ENCODE peak calls at places on chromosomes 2 and 18, in four cellular contexts. I, L, A and M are unnamed samples.

GRCh38 chr2:29481313-29481712 is 366.1 kb downstream of the CLIP4 start:
- DNase-seq in I (no peak), L (no peak), A (no peak), M (no peak)

GRCh38 chr2:171479154-171479814 is 43.0 kb upstream of the CYBRD1 start:
- DNase-seq in I (no peak), L (no peak), A (no peak), M (no peak)

GRCh38 chr18:55983433-55983832 is 395.4 kb upstream of the TCF4 start:
- DNase-seq in I (no peak), L (no peak), A (no peak), M (no peak)

GRCh38 chr2:59458862-59459261 is 1094.6 kb downstream of the BCL11A start:
- DNase-seq in I (no peak), L (no peak), A (no peak), M (peak)

GRCh38 chr2:210528716-210529115 is 27.7 kb upstream of the CPS1 start:
- DNase-seq in I (no peak), L (no peak), A (no peak), M (no peak)

GRCh38 chr2:159944874-159945273 is 117.5 kb downstream of the PLA2R1 start:
- DNase-seq in I (no peak), L (no peak), A (no peak), M (no peak)

GRCh38 chr2:211931314-211931713 is 607.3 kb downstream of the ERBB4 start:
- DNase-seq in I (no peak), L (no peak), A (no peak), M (no peak)

GRCh38 chr2:23404426-23404825 is 19.4 kb downstream of the KLHL29 start:
- DNase-seq in I (peak), L (no peak), A (peak), M (peak)

GRCh38 chr18:77876319-77876865 is 626.7 kb downstream of the GALR1 start:
- DNase-seq in I (no peak), L (no peak), A (no peak), M (peak)

GRCh38 chr2:216082388-216082733 is 642 bp downstream of the TMEM169 start:
- DNase-seq in I (peak), L (no peak), A (no peak), M (no peak)

GRCh38 chr18:73647391-73647790 is 500.2 kb downstream of the FBXO15 start:
- DNase-seq in I (no peak), L (no peak), A (no peak), M (no peak)

DNA sequence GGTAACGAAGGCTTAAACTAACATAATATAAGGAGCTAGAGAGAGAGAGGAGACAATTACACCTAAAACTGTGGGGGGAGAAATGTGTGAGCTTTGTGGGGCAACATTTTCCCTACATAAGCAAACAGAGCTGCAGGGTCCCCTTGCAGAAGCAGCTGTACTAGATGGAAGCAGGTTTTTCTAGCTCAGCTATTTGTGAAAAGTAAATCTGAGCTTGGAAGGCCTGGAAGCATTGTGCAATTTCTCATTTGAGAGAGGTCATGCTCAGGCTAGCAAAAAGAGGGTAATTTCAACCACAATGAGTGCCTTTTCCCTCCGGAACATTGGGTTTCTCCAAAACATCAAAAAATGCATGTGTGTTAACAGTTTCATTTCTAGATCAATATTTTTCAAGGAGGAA is 130.0 kb downstream of the ARL4C start:
- DNase-seq in I (no peak), L (no peak), A (no peak), M (no peak)
- TF ChIP-seq MAX in I (peak), L (no peak), A (no peak), M (no peak)

DNA sequence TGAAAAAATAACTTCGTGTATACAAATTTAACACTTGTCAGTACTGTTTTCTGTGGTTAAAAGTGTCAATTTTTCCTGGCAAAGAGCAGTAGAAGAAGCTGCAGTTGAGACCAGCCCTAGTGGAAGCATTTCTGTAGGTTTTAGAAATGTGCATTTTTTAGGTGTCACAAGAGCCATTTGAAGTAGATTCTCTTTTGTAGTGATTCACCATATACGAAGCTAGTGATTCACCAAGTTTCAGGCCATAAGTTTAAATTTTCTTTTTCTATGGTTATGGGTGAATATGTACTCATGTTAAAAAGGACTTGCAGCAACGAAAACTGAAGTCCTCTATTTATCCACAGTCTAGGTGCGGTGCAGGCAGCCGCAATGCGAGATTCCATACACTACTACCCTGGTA is 4.2 kb downstream of the NABP1 start:
- DNase-seq in I (no peak), L (no peak), A (no peak), M (no peak)
- H3K4me3 ChIP-seq in I (no peak), L (no peak), A (no peak), M (no peak)

GRCh38 chr18:2173464-2173863 is 397.8 kb downstream of the METTL4 start:
- DNase-seq in I (no peak), L (no peak), A (no peak), M (peak)
- TF ChIP-seq MAX in I (no peak), L (no peak), A (no peak), M (no peak)

DNA sequence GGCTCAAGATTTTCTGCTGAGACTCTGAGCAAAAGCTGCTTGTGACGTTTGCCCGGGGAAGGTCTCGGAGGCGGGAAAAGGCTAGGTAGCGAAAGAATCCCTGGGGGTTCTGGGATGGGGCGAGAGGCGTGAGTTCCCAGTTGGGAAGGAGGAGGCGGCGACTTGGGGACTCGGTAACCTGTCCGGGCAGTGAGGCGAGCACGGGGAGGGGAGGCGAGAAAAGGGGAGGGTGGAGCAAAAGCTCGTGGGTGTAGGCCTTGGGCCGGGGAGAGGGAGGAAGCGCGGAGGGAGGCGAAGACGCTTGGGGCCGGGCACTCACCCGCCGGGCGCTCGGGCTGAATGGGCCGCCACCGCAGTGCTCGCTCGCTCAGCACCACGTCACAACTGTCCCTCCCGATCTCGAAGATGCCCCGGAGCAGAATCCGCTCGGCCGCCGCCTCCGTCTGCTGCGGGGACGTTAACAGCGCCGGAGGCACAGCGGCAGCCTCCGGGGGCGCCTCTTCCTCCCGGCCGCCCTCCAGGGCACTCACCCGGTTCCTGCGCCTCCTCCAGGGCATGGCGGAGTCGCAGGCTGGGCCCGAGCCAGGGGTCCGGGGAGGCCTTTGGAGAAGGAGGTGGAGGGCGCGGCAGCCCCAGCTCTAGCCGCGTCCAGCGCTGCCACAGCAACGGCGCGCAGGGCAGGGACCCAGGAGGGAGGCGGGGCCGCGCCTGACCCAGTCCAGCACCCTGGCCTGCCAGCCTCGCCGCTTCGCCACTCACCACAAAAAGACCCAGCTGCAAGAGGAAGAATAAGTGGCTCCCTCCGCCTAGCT is at the start of gene CERKL:
- DNase-seq in I (peak), L (peak), A (no peak), M (peak)
- H3K4me3 ChIP-seq in I (peak), L (peak), A (no peak), M (no peak)

DNA sequence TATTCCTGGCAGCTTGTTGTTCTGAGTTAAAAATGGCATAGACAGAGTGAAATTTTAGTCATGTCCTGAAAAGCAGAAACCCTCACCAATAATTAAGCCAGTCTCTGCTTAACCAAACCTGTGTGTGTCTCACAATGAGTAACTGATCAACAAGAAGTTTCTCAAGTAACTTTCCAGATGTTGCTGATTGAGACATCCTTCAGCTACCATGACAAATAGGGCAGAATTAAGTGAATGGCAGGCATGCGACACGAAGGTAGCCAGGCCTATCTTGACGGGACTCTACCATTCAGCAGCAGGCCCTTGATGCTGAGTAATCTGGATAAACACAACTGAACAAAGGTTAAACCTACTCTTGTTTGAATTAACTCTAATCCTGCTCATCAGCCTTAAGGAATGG is 159.3 kb upstream of the EPHA4 start:
- DNase-seq in I (peak), L (no peak), A (peak), M (no peak)
- TF ChIP-seq MAX in I (peak), L (no peak), A (no peak), M (no peak)

GRCh38 chr2:72822794-72823193 is 3.0 kb downstream of the EXOC6B start:
- DNase-seq in I (no peak), L (no peak), A (no peak), M (no peak)
- H3K4me3 ChIP-seq in I (no peak), L (no peak), A (no peak), M (no peak)

GRCh38 chr2:110871637-110872036 is 139.3 kb downstream of the ACOXL start:
- DNase-seq in I (no peak), L (no peak), A (no peak), M (no peak)
- TF ChIP-seq MAX in I (no peak), L (no peak), A (no peak), M (no peak)

DNA sequence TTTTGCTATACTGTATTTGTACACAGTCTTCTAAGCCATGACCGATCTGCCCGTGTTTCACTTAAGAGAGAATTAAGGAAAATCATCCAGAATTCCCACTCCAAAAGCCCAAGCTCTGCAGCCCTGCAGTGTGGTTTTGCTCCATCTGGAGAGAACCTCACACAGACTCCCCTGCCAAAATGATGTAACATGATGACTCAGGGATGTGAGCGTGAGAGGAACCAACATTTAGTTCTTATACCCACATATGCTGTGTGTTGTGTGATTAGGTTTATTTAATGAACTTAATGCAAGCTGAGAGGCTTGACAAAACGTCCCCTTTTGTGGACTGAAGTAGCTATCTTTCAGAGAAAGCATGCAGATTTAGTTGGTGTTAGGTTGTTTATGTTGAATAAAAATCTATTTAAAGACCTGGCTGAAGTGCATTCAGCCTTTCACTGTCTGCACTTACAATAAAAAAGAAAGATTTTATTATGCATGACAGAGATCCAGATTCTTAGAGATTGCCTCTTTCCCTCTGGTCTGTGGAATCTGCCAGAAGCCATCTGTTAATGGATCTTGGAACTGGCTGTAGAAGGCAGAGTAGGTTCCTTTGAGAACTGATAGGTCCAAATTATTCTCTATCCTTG is 6.3 kb downstream of the RAB12 start:
- DNase-seq in I (peak), L (no peak), A (peak), M (peak)
- H3K4me3 ChIP-seq in I (no peak), L (no peak), A (no peak), M (no peak)

GRCh38 chr2:237591379-237591881 is 896 bp upstream of the RAB17 start:
- DNase-seq in I (no peak), L (peak), A (no peak), M (peak)

GRCh38 chr2:237590272-237591020 is at the start of gene RAB17:
- DNase-seq in I (peak), L (peak), A (peak), M (no peak)

GRCh38 chr2:237592425-237592980 is 2.0 kb upstream of the RAB17 start:
- DNase-seq in I (no peak), L (no peak), A (no peak), M (no peak)

GRCh38 chr2:237593036-237593435 is 2.5 kb upstream of the RAB17 start:
- DNase-seq in I (no peak), L (no peak), A (no peak), M (no peak)

DNA sequence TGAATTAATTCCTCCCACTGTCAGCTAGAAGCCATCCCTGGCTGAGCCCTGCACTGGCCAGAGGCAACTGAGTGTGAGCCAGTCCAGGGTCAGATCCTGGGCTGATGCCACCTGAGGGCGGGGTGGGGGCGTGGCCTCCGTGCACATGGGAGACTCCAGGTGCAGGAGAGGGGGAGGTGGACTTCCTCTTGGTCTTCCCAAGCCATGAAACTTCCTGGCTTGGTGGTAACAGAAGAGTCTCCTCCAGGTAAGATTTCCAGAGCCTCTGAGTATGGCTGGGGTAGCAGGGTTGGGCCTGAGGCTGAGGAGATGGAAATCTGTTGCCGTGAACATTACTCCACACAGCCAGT is 462 bp upstream of the RAB17 start:
- DNase-seq in I (no peak), L (peak), A (peak), M (no peak)
- TF ChIP-seq MAX in I (no peak), L (peak), A (no peak), M (no peak)

GRCh38 chr2:191012346-191012745 is 1.6 kb downstream of the STAT1 start:
- DNase-seq in I (no peak), L (no peak), A (no peak), M (no peak)
- H3K4me3 ChIP-seq in I (peak), L (no peak), A (no peak), M (peak)